ENCODE peak calls at places on chromosomes 5 and 9, in ten cellular contexts. X, B, V, Z, S, F, E, W, M and K are unnamed samples. For H3K4me1, the result is how much of the 10 kb centered on the place peaks cover.

GRCh38 chr9:129078691-129079503 is 2.0 kb upstream of the DOLPP1 start:
- DNase-seq in X (no peak), B (no peak), V (no peak), Z (no peak), S (peak), F (no peak), E (no peak), W (no peak), M (no peak), K (no peak)

GRCh38 chr9:22214497-22215031 is 205.5 kb upstream of the CDKN2B start:
- DNase-seq in X (no peak), B (no peak), V (no peak), Z (no peak), S (no peak), F (no peak), E (no peak), W (no peak), M (no peak), K (no peak)

GRCh38 chr9:34085581-34086500 is 37.2 kb upstream of the UBAP2 start:
- DNase-seq in X (no peak), B (no peak), V (no peak), Z (peak), S (no peak), F (peak), E (no peak), W (no peak), M (no peak), K (no peak)

GRCh38 chr9:37972346-37972745 is 68.4 kb upstream of the SLC25A51 start:
- DNase-seq in X (no peak), B (no peak), V (no peak), Z (no peak), S (no peak), F (no peak), E (no peak), W (no peak), M (no peak), K (peak)

GRCh38 chr5:103475629-103476240 is 86.9 kb downstream of the NUDT12 start:
- DNase-seq in X (no peak), B (no peak), V (peak), Z (no peak), S (no peak), F (no peak), E (no peak), W (no peak), M (peak), K (no peak)

GRCh38 chr5:175219256-175219835 is 224.6 kb downstream of the DRD1 start:
- DNase-seq in X (no peak), B (no peak), V (no peak), Z (no peak), S (no peak), F (no peak), E (no peak), W (no peak), M (no peak), K (no peak)

GRCh38 chr9:91060520-91061343 is 259.1 kb downstream of the SYK start:
- DNase-seq in X (no peak), B (no peak), V (no peak), Z (peak), S (peak), F (peak), E (no peak), W (no peak), M (peak), K (no peak)

GRCh38 chr9:113558632-113559502 is 95.3 kb downstream of the RGS3 start:
- DNase-seq in X (no peak), B (peak), V (no peak), Z (peak), S (peak), F (peak), E (peak), W (peak), M (no peak), K (peak)

GRCh38 chr5:94508421-94509148 is 109.8 kb downstream of the KIAA0825 start:
- DNase-seq in X (no peak), B (no peak), V (no peak), Z (no peak), S (no peak), F (no peak), E (no peak), W (no peak), M (no peak), K (no peak)

GRCh38 chr9:121266906-121267650 is 884 bp upstream of the GSN start:
- DNase-seq in X (no peak), B (no peak), V (no peak), Z (peak), S (no peak), F (no peak), E (no peak), W (no peak), M (no peak), K (no peak)

GRCh38 chr5:159947708-159948358 is 31.6 kb downstream of the ADRA1B start:
- DNase-seq in X (no peak), B (no peak), V (no peak), Z (no peak), S (no peak), F (no peak), E (no peak), W (no peak), M (no peak), K (no peak)

GRCh38 chr9:131310833-131311554 is 21.5 kb downstream of the PLPP7 start:
- DNase-seq in X (no peak), B (no peak), V (no peak), Z (no peak), S (no peak), F (peak), E (no peak), W (no peak), M (no peak), K (no peak)

GRCh38 chr9:115413766-115414382 is 295.9 kb upstream of the TNC start:
- DNase-seq in X (no peak), B (no peak), V (no peak), Z (no peak), S (no peak), F (no peak), E (no peak), W (no peak), M (no peak), K (no peak)

GRCh38 chr9:6567140-6567591 is 78.4 kb downstream of the GLDC start:
- DNase-seq in X (no peak), B (no peak), V (no peak), Z (no peak), S (no peak), F (no peak), E (no peak), W (no peak), M (peak), K (no peak)

GRCh38 chr9:92561374-92562329 is 25.9 kb upstream of the ECM2 start:
- DNase-seq in X (no peak), B (no peak), V (no peak), Z (no peak), S (no peak), F (no peak), E (no peak), W (no peak), M (no peak), K (no peak)

GRCh38 chr5:1242733-1243486 is 17.7 kb downstream of the SLC6A18 start:
- DNase-seq in X (no peak), B (no peak), V (no peak), Z (no peak), S (no peak), F (no peak), E (no peak), W (no peak), M (no peak), K (no peak)

GRCh38 chr9:112535811-112536210 is 49.2 kb downstream of the KIAA1958 start:
- DNase-seq in X (no peak), B (no peak), V (no peak), Z (no peak), S (no peak), F (no peak), E (no peak), W (no peak), M (no peak), K (no peak)

GRCh38 chr9:75086443-75087278 is 1.3 kb downstream of the NMRK1 start:
- DNase-seq in X (no peak), B (peak), V (no peak), Z (no peak), S (peak), F (no peak), E (peak), W (peak), M (no peak), K (peak)

GRCh38 chr9:127047971-127048370 is 74.5 kb downstream of the ANGPTL2 start:
- DNase-seq in X (no peak), B (no peak), V (no peak), Z (no peak), S (no peak), F (no peak), E (no peak), W (no peak), M (no peak), K (no peak)

GRCh38 chr5:20335978-20336377 is 348.0 kb upstream of the CDH18 start:
- DNase-seq in X (no peak), B (no peak), V (no peak), Z (no peak), S (no peak), F (no peak), E (no peak), W (no peak), M (no peak), K (no peak)

GRCh38 chr9:92327283-92327850 is 1.6 kb downstream of the CENPP start:
- DNase-seq in X (no peak), B (no peak), V (no peak), Z (no peak), S (no peak), F (no peak), E (no peak), W (no peak), M (no peak), K (no peak)

GRCh38 chr5:36301858-36302603 is at the start of gene RANBP3L:
- DNase-seq in X (no peak), B (no peak), V (no peak), Z (no peak), S (peak), F (peak), E (no peak), W (no peak), M (no peak), K (no peak)

GRCh38 chr5:148858106-148858505 is 31.7 kb downstream of the ADRB2 start:
- DNase-seq in X (no peak), B (no peak), V (no peak), Z (no peak), S (no peak), F (no peak), E (no peak), W (no peak), M (no peak), K (no peak)

GRCh38 chr5:81815318-81815717 is 64.4 kb upstream of the SSBP2 start:
- DNase-seq in X (no peak), B (no peak), V (no peak), Z (no peak), S (no peak), F (no peak), E (no peak), W (no peak), M (no peak), K (no peak)

GRCh38 chr9:93378276-93378675 is 73.2 kb upstream of the FAM120A start:
- DNase-seq in X (no peak), B (no peak), V (no peak), Z (no peak), S (no peak), F (no peak), E (no peak), W (no peak), M (no peak), K (no peak)

GRCh38 chr9:91917436-91917835 is 32.6 kb downstream of the ROR2 start:
- DNase-seq in X (no peak), B (no peak), V (no peak), Z (peak), S (no peak), F (no peak), E (no peak), W (no peak), M (no peak), K (no peak)

GRCh38 chr5:22938373-22938772 is 85.2 kb upstream of the CDH12 start:
- DNase-seq in X (no peak), B (no peak), V (no peak), Z (no peak), S (no peak), F (no peak), E (no peak), W (no peak), M (no peak), K (no peak)

GRCh38 chr9:108830292-108830691 is 25.5 kb downstream of the ACTL7B start:
- DNase-seq in X (no peak), B (no peak), V (no peak), Z (no peak), S (no peak), F (no peak), E (no peak), W (no peak), M (no peak), K (no peak)

GRCh38 chr5:139226131-139226530 is 28.0 kb upstream of the SIL1 start:
- DNase-seq in X (no peak), B (no peak), V (no peak), Z (no peak), S (no peak), F (no peak), E (no peak), W (no peak), M (no peak), K (no peak)

GRCh38 chr9:114804504-114804903 is 1.3 kb downstream of the TNFSF15 start:
- DNase-seq in X (no peak), B (peak), V (no peak), Z (no peak), S (no peak), F (no peak), E (no peak), W (no peak), M (peak), K (no peak)

GRCh38 chr9:38032266-38032830 is 36.7 kb downstream of the SHB start:
- DNase-seq in X (no peak), B (peak), V (no peak), Z (no peak), S (no peak), F (no peak), E (peak), W (no peak), M (no peak), K (peak)

GRCh38 chr5:133952729-133953567 is 15.5 kb downstream of the C5orf15 start:
- DNase-seq in X (no peak), B (no peak), V (no peak), Z (peak), S (peak), F (peak), E (no peak), W (peak), M (no peak), K (no peak)

GRCh38 chr5:151096001-151096373 is 15.2 kb upstream of the TNIP1 start:
- DNase-seq in X (no peak), B (no peak), V (peak), Z (no peak), S (no peak), F (no peak), E (no peak), W (no peak), M (no peak), K (no peak)

GRCh38 chr9:133892193-133892920 is 99.8 kb downstream of the VAV2 start:
- DNase-seq in X (no peak), B (no peak), V (no peak), Z (no peak), S (peak), F (no peak), E (no peak), W (no peak), M (no peak), K (no peak)

GRCh38 chr9:79684059-79684458 is 112.3 kb downstream of the TLE4 start:
- DNase-seq in X (no peak), B (no peak), V (no peak), Z (no peak), S (no peak), F (no peak), E (no peak), W (no peak), M (no peak), K (no peak)

GRCh38 chr5:72388652-72389051 is 68.5 kb downstream of the PTCD2 start:
- DNase-seq in X (no peak), B (no peak), V (no peak), Z (no peak), S (no peak), F (no peak), E (no peak), W (no peak), M (no peak), K (no peak)
- H3K4me1 ChIP-seq in X (under half), B (under half), V (under half), Z (half or more), S (under half), F (under half), E (under half), W (under half), M (under half), K (under half)

DNA sequence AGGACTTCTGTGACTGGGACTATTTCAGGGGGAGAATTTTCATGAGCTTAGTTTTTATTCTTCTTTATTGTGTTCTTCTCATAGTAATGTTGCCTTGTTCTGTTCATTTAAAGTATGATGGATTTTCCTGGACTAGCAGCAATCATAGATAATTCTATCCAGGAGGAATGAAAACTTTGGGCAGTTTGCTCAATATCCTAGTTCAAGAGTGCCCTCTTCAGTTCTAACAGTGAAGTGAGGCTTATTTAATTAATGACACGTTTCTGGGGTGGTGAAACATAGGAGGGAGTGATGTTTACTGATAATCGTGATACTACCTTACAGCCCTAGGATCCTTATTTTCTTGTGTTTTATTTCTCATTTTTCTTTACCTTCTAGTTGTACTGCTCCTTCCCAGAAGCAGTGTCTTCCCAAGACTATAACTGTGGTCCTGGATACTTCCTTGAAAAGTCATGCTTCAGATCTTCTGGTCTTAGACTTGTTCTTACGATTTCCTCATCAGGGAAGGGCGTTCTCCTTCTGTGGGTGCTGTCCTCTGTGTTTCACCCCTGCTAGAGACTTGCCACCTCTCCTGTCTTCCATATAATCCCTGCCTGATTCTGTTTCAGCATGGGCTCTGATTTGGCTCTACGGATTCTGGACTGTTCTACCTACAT is 57.4 kb downstream of the CFAP95 start:
- DNase-seq in X (no peak), B (no peak), V (no peak), Z (no peak), S (no peak), F (no peak), E (no peak), W (no peak), M (no peak), K (no peak)
- TF ChIP-seq CTCF in X (peak), B (peak), V (peak), Z (peak), S (peak), F (peak), E (peak), W (peak), M (peak), K (peak)

GRCh38 chr5:56175028-56175427 is 58.1 kb downstream of the ANKRD55 start:
- DNase-seq in X (no peak), B (no peak), V (no peak), Z (no peak), S (no peak), F (no peak), E (no peak), W (no peak), M (no peak), K (no peak)

GRCh38 chr5:56177134-56177533 is 56.0 kb downstream of the ANKRD55 start:
- DNase-seq in X (no peak), B (no peak), V (no peak), Z (no peak), S (no peak), F (no peak), E (no peak), W (no peak), M (no peak), K (no peak)

GRCh38 chr5:56176155-56176798 is 56.9 kb downstream of the ANKRD55 start:
- DNase-seq in X (no peak), B (no peak), V (no peak), Z (peak), S (no peak), F (peak), E (no peak), W (no peak), M (no peak), K (no peak)

GRCh38 chr5:56172225-56172624 is 60.9 kb downstream of the ANKRD55 start:
- DNase-seq in X (no peak), B (no peak), V (no peak), Z (no peak), S (no peak), F (no peak), E (no peak), W (no peak), M (no peak), K (no peak)

GRCh38 chr5:56175465-56175864 is 57.7 kb downstream of the ANKRD55 start:
- DNase-seq in X (no peak), B (no peak), V (no peak), Z (peak), S (no peak), F (peak), E (no peak), W (no peak), M (no peak), K (no peak)
- H3K27ac ChIP-seq in X (no peak), B (peak), V (no peak), Z (no peak), S (no peak), F (peak), E (no peak), W (no peak), M (no peak), K (no peak)

GRCh38 chr9:136570916-136571315 is 25.1 kb upstream of the NOTCH1 start:
- DNase-seq in X (no peak), B (no peak), V (peak), Z (no peak), S (no peak), F (no peak), E (no peak), W (peak), M (no peak), K (no peak)

GRCh38 chr9:136570191-136570845 is 24.5 kb upstream of the NOTCH1 start:
- DNase-seq in X (no peak), B (no peak), V (no peak), Z (no peak), S (no peak), F (no peak), E (no peak), W (no peak), M (no peak), K (no peak)

GRCh38 chr9:136568288-136569081 is 22.6 kb upstream of the NOTCH1 start:
- DNase-seq in X (no peak), B (no peak), V (no peak), Z (no peak), S (no peak), F (no peak), E (no peak), W (no peak), M (no peak), K (no peak)

GRCh38 chr9:136567651-136568287 is 21.9 kb upstream of the NOTCH1 start:
- DNase-seq in X (peak), B (peak), V (peak), Z (peak), S (no peak), F (peak), E (no peak), W (peak), M (no peak), K (no peak)

DNA sequence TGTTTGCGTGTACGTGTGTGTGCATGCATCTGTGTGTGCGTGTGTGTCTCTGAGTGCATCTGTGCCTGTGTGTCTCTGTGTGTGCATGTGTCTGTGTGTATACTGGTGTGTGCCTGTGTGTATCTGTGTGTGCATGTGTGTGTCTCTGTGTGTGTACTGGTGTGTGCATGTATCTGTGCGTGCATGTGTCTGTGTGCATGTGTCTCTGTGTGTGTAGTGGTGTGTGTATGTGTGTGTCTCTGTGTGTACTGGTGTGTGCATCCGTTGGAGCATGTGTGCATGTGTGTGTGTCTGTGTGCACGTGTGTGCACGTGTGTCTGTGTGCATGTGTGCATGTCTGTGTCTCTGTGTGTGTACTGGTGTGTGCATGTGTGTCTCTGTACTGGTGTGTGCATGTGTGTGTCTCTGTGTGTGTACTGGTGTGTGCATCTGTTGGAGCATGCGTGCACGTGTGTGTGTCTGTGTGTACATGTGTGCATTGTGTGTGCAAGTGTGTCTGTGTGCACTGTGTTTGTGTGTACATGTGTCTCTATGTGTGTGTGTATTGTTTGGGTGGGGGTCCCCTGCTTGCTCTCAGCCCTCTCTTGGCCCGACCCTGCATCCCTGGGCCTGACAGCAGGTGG is 23.8 kb upstream of the NOTCH1 start:
- DNase-seq in X (no peak), B (no peak), V (no peak), Z (no peak), S (no peak), F (no peak), E (no peak), W (no peak), M (no peak), K (no peak)
- H3K4me1 ChIP-seq in X (under half), B (half or more), V (half or more), Z (half or more), S (under half), F (half or more), E (half or more), W (under half), M (under half), K (half or more)

GRCh38 chr9:4296217-4296616 is 3.7 kb downstream of the GLIS3 start:
- DNase-seq in X (no peak), B (no peak), V (no peak), Z (no peak), S (no peak), F (no peak), E (no peak), W (no peak), M (no peak), K (no peak)
- TF ChIP-seq CTCF in X (no peak), B (no peak), V (no peak), Z (no peak), S (no peak), F (no peak), E (no peak), W (no peak), M (no peak), K (no peak)